ENCODE peak calls at places on chromosomes 4 and X, in eight cellular contexts. X is NCI-H69; S is activated naive CD4-positive, alpha-beta T cell treated with anti-CD3 and anti-CD28 coated beads for 36 hours; T is astrocyte of the spinal cord; I is IMR-90; C is BJ; K is activated CD4-positive, alpha-beta T cell treated with anti-CD3 and anti-CD28 coated beads for 1 hour; O is NAMALWA. R is an unnamed sample.

GRCh38 chr4:40840255-40840984 is 90.7 kb downstream of the NSUN7 start:
- DNase-seq in X (peak), S (no peak), T (no peak), I (no peak), C (no peak), K (no peak), O (peak), R (no peak)

GRCh38 chrX:45803383-45803921 is 602.8 kb upstream of the DIPK2B start:
- DNase-seq in X (no peak), S (peak), T (peak), I (peak), C (peak), K (no peak), O (no peak), R (no peak)

GRCh38 chrX:21207080-21207479 is 167.1 kb upstream of the CNKSR2 start:
- DNase-seq in X (no peak), S (no peak), T (no peak), I (no peak), C (no peak), K (no peak), O (no peak), R (no peak)

GRCh38 chrX:64885850-64886249 is 90.4 kb downstream of the ZC4H2 start:
- DNase-seq in X (no peak), S (no peak), T (no peak), I (no peak), C (no peak), K (no peak), O (peak), R (no peak)

GRCh38 chr4:168630445-168631187 is 133.8 kb downstream of the PALLD start:
- DNase-seq in X (peak), S (no peak), T (peak), I (peak), C (no peak), K (no peak), O (no peak), R (no peak)

GRCh38 chr4:2787230-2788100 is 5.4 kb upstream of the SH3BP2 start:
- DNase-seq in X (no peak), S (peak), T (no peak), I (no peak), C (no peak), K (no peak), O (peak), R (no peak)

GRCh38 chrX:150508461-150509367 is 59.7 kb upstream of the MTM1 start:
- DNase-seq in X (no peak), S (no peak), T (peak), I (peak), C (no peak), K (no peak), O (no peak), R (no peak)

GRCh38 chr4:159446266-159446976 is 343.5 kb downstream of the RAPGEF2 start:
- DNase-seq in X (peak), S (peak), T (peak), I (peak), C (peak), K (no peak), O (peak), R (peak)

GRCh38 chrX:134626434-134626833 is 31.8 kb downstream of the PLAC1 start:
- DNase-seq in X (no peak), S (no peak), T (no peak), I (no peak), C (no peak), K (no peak), O (no peak), R (no peak)

GRCh38 chrX:16754019-16754418 is 32.2 kb upstream of the TXLNG start:
- DNase-seq in X (no peak), S (no peak), T (no peak), I (no peak), C (no peak), K (no peak), O (no peak), R (no peak)

GRCh38 chrX:10598540-10598939 is 21.8 kb downstream of the MID1 start:
- DNase-seq in X (no peak), S (no peak), T (no peak), I (no peak), C (no peak), K (no peak), O (no peak), R (no peak)

GRCh38 chrX:46125139-46125538 is 420.1 kb downstream of the ZNF674 start:
- DNase-seq in X (no peak), S (peak), T (peak), I (no peak), C (no peak), K (no peak), O (no peak), R (peak)

GRCh38 chr4:92303621-92304027 is at the start of gene GRID2:
- DNase-seq in X (peak), S (no peak), T (peak), I (peak), C (no peak), K (no peak), O (no peak), R (no peak)

GRCh38 chrX:63115196-63115595 is 235.9 kb downstream of the SPIN4 start:
- DNase-seq in X (no peak), S (no peak), T (no peak), I (no peak), C (no peak), K (no peak), O (no peak), R (peak)

GRCh38 chr4:94364527-94364926 is 21.9 kb upstream of the HPGDS start:
- DNase-seq in X (no peak), S (no peak), T (no peak), I (no peak), C (no peak), K (no peak), O (no peak), R (no peak)

GRCh38 chrX:49214996-49215526 is 15.1 kb upstream of the SYP start:
- DNase-seq in X (no peak), S (no peak), T (no peak), I (no peak), C (no peak), K (no peak), O (no peak), R (no peak)

GRCh38 chrX:45774961-45775360 is 574.3 kb upstream of the DIPK2B start:
- DNase-seq in X (no peak), S (no peak), T (peak), I (peak), C (peak), K (no peak), O (no peak), R (no peak)

GRCh38 chr4:61223385-61223784 is 23.3 kb downstream of the ADGRL3 start:
- DNase-seq in X (no peak), S (no peak), T (no peak), I (no peak), C (no peak), K (no peak), O (no peak), R (no peak)

GRCh38 chrX:40055495-40055894 is 42.3 kb downstream of the BCOR start:
- DNase-seq in X (no peak), S (no peak), T (no peak), I (peak), C (no peak), K (no peak), O (no peak), R (no peak)

GRCh38 chrX:84956304-84956703 is 47.4 kb upstream of the APOOL start:
- DNase-seq in X (no peak), S (no peak), T (no peak), I (no peak), C (no peak), K (no peak), O (peak), R (no peak)